ENCODE peak calls at places on chromosomes 2 and 18, in four cellular contexts. One of them, this sample, is unnamed.
A peak's percentile ranks its signal among the peaks of the same experiment; 100 is the strongest.

GRCh38 chr2:118121986-118122767 is 33.9 kb downstream of the INSIG2 start:
- DNase-seq in transverse colon: no peak
- DNase-seq in glutamatergic neuron: no peak
- DNase-seq in AG10803: peak; percentile 19
- DNase-seq in this sample: no peak

GRCh38 chr18:49565656-49566055 is 3.8 kb downstream of the LIPG start:
- DNase-seq in glutamatergic neuron: no peak
- DNase-seq in AG10803: no peak
- DNase-seq in transverse colon: peak; percentile 21
- DNase-seq in this sample: no peak

GRCh38 chr18:48668466-48669179 is 129.8 kb downstream of the CTIF start:
- DNase-seq in AG10803: no peak
- DNase-seq in transverse colon: no peak
- DNase-seq in glutamatergic neuron: no peak
- DNase-seq in this sample: no peak

GRCh38 chr2:205800804-205801203 is 118.5 kb downstream of the NRP2 start:
- DNase-seq in AG10803: no peak
- DNase-seq in transverse colon: peak; percentile 55
- DNase-seq in glutamatergic neuron: no peak
- DNase-seq in this sample: peak; percentile 98

GRCh38 chr2:239274391-239275001 is 126.3 kb downstream of the HDAC4 start:
- DNase-seq in AG10803: peak; percentile 81
- DNase-seq in glutamatergic neuron: peak; percentile 60
- DNase-seq in transverse colon: peak; percentile 36
- DNase-seq in this sample: no peak

GRCh38 chr2:59236723-59237122 is 995.6 kb upstream of the FANCL start:
- DNase-seq in transverse colon: no peak
- DNase-seq in AG10803: peak; percentile 58
- DNase-seq in glutamatergic neuron: no peak
- DNase-seq in this sample: no peak

GRCh38 chr2:211599146-211599545 is 939.5 kb downstream of the ERBB4 start:
- DNase-seq in AG10803: no peak
- DNase-seq in transverse colon: no peak
- DNase-seq in glutamatergic neuron: no peak
- DNase-seq in this sample: no peak

GRCh38 chr18:40326987-40327386 is 1628.0 kb upstream of the PIK3C3 start:
- DNase-seq in AG10803: no peak
- DNase-seq in transverse colon: no peak
- DNase-seq in glutamatergic neuron: no peak
- DNase-seq in this sample: no peak

GRCh38 chr2:204576580-204576979 is 31.3 kb downstream of the PARD3B start:
- DNase-seq in glutamatergic neuron: no peak
- DNase-seq in transverse colon: no peak
- DNase-seq in AG10803: no peak
- DNase-seq in this sample: no peak

GRCh38 chr2:25161055-25161781 is 7.2 kb downstream of the POMC start:
- DNase-seq in glutamatergic neuron: no peak
- DNase-seq in transverse colon: peak; percentile 57
- DNase-seq in AG10803: peak; percentile 17
- DNase-seq in this sample: no peak

GRCh38 chr2:62857139-62857931 is 151.8 kb downstream of the EHBP1 start:
- DNase-seq in glutamatergic neuron: no peak
- DNase-seq in AG10803: no peak
- DNase-seq in transverse colon: no peak
- DNase-seq in this sample: no peak

GRCh38 chr2:132669854-132670103 is 226 bp downstream of the LYPD1 start:
- DNase-seq in transverse colon: no peak
- DNase-seq in AG10803: no peak
- DNase-seq in glutamatergic neuron: peak; percentile 66
- DNase-seq in this sample: no peak

GRCh38 chr2:163658556-163658955 is 77.3 kb downstream of the FIGN start:
- DNase-seq in transverse colon: no peak
- DNase-seq in glutamatergic neuron: no peak
- DNase-seq in AG10803: no peak
- DNase-seq in this sample: no peak

GRCh38 chr2:168849610-168850009 is 40.6 kb downstream of the SPC25 start:
- DNase-seq in AG10803: peak; percentile 27
- DNase-seq in glutamatergic neuron: peak; percentile 17
- DNase-seq in transverse colon: peak; percentile 59
- DNase-seq in this sample: no peak

GRCh38 chr2:52976132-52976949 is 791.3 kb upstream of the CHAC2 start:
- DNase-seq in transverse colon: no peak
- DNase-seq in glutamatergic neuron: no peak
- DNase-seq in AG10803: no peak
- DNase-seq in this sample: peak; percentile 6

GRCh38 chr18:66226782-66227181 is 377.1 kb downstream of the CDH19 start:
- DNase-seq in AG10803: no peak
- DNase-seq in transverse colon: no peak
- DNase-seq in glutamatergic neuron: no peak
- DNase-seq in this sample: no peak

GRCh38 chr2:37912056-37912455 is 13.0 kb upstream of the RMDN2 start:
- DNase-seq in transverse colon: no peak
- DNase-seq in AG10803: peak; percentile 28
- DNase-seq in glutamatergic neuron: no peak
- DNase-seq in this sample: no peak

GRCh38 chr2:175834472-175834871 is 167.6 kb downstream of the LNPK start:
- DNase-seq in glutamatergic neuron: peak; percentile 84
- DNase-seq in AG10803: no peak
- DNase-seq in transverse colon: no peak
- DNase-seq in this sample: no peak

GRCh38 chr2:121647396-121647795 is 1.9 kb downstream of the CLASP1 start:
- DNase-seq in AG10803: no peak
- DNase-seq in transverse colon: no peak
- DNase-seq in glutamatergic neuron: no peak
- DNase-seq in this sample: no peak

GRCh38 chr2:35454966-35455638 is 900.5 kb upstream of the CRIM1 start:
- DNase-seq in transverse colon: no peak
- DNase-seq in AG10803: no peak
- DNase-seq in glutamatergic neuron: peak; percentile 28
- DNase-seq in this sample: no peak

DNA sequence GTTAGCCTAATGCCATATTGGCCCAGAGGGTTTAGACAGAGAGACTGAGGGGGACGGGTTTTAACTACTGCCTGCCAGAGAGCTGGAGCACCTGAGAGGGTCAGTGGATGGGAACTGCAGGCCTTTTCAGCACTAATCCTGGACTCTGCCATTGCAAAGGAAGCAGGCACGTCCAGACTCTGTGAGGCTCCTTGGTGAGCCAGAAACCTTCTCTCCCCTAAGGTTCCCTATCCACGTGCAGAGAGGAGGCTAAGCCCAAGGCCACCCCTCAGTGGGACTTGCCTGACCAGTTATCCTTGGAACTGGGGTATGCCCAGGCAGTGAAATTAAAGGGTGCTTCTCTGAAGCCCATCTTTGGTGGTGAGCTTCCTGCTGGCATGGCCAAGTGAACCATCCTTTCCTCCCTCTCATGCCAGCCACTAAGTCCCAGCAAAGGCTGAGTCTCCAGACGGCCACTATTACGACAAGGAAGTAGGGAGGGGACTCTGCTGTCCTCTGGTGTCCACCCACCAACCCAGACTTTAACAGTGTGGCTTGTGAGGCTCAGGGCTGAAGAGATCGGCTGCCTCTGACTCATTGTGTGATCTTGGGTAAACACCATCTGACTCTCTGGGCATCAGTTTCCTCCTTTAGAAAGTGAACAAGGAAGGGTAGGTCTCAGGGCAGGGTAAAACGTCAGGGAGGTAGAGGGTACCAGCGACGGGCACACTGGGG is 3.9 kb upstream of the MLPH start:
- DNase-seq in AG10803: peak; percentile 42
- DNase-seq in glutamatergic neuron: no peak
- DNase-seq in transverse colon: peak; percentile 52
- DNase-seq in this sample: peak; percentile 64
- TF ChIP-seq CTCF in AG10803: peak; percentile 3
- TF ChIP-seq CTCF in glutamatergic neuron: no peak
- TF ChIP-seq CTCF in transverse colon: no peak
- TF ChIP-seq CTCF in this sample: peak; percentile 73

GRCh38 chr2:231613655-231614558 is 21.2 kb downstream of the TEX44 start:
- DNase-seq in AG10803: peak; percentile 72
- DNase-seq in glutamatergic neuron: peak; percentile 84
- DNase-seq in transverse colon: peak; percentile 90
- DNase-seq in this sample: peak; percentile 38
- TF ChIP-seq CTCF in AG10803: no peak
- TF ChIP-seq CTCF in glutamatergic neuron: no peak
- TF ChIP-seq CTCF in transverse colon: peak; percentile 33
- TF ChIP-seq CTCF in this sample: no peak

GRCh38 chr2:124485659-124486058 is 460.6 kb downstream of the CNTNAP5 start:
- DNase-seq in glutamatergic neuron: no peak
- DNase-seq in AG10803: no peak
- DNase-seq in transverse colon: no peak
- DNase-seq in this sample: no peak
- TF ChIP-seq CTCF in glutamatergic neuron: peak; percentile 9
- TF ChIP-seq CTCF in AG10803: no peak
- TF ChIP-seq CTCF in transverse colon: no peak
- TF ChIP-seq CTCF in this sample: no peak

GRCh38 chr18:69138088-69138487 is 262.6 kb upstream of the DOK6 start:
- DNase-seq in transverse colon: no peak
- DNase-seq in AG10803: no peak
- DNase-seq in glutamatergic neuron: no peak
- DNase-seq in this sample: no peak
- TF ChIP-seq CTCF in transverse colon: no peak
- TF ChIP-seq CTCF in AG10803: no peak
- TF ChIP-seq CTCF in glutamatergic neuron: no peak
- TF ChIP-seq CTCF in this sample: no peak

GRCh38 chr2:18790465-18791171 is 201.2 kb upstream of the NT5C1B start:
- DNase-seq in glutamatergic neuron: no peak
- DNase-seq in transverse colon: no peak
- DNase-seq in AG10803: no peak
- DNase-seq in this sample: no peak

GRCh38 chr2:18791172-18791797 is 201.9 kb upstream of the NT5C1B start:
- DNase-seq in AG10803: no peak
- DNase-seq in glutamatergic neuron: no peak
- DNase-seq in transverse colon: no peak
- DNase-seq in this sample: peak; percentile 15

GRCh38 chr2:18795881-18796280 is 206.5 kb upstream of the NT5C1B start:
- DNase-seq in AG10803: peak; percentile 49
- DNase-seq in transverse colon: no peak
- DNase-seq in glutamatergic neuron: no peak
- DNase-seq in this sample: no peak

GRCh38 chr2:18792226-18792629 is 202.9 kb upstream of the NT5C1B start:
- DNase-seq in AG10803: peak; percentile 41
- DNase-seq in glutamatergic neuron: no peak
- DNase-seq in transverse colon: no peak
- DNase-seq in this sample: no peak

GRCh38 chr2:18792684-18793083 is 203.3 kb upstream of the NT5C1B start:
- DNase-seq in transverse colon: no peak
- DNase-seq in glutamatergic neuron: no peak
- DNase-seq in AG10803: no peak
- DNase-seq in this sample: no peak
- TF ChIP-seq CTCF in transverse colon: no peak
- TF ChIP-seq CTCF in glutamatergic neuron: no peak
- TF ChIP-seq CTCF in AG10803: no peak
- TF ChIP-seq CTCF in this sample: no peak